ENCODE peak calls at places on chromosomes 3 and 15, in six cellular contexts. One of them, this sample, is unnamed. For H3K9me3, the result is how much of the 10 kb centered on the place peaks cover.

GRCh38 chr15:62895139-62895866 is 147.2 kb upstream of the TPM1 start:
- DNase-seq in sigmoid colon: no peak
- DNase-seq in SK-N-SH: no peak
- DNase-seq in CD8-positive, alpha-beta T cell: no peak
- DNase-seq in endothelial cell of umbilical vein: peak
- DNase-seq in CD8-positive, alpha-beta memory T cell: no peak
- DNase-seq in this sample: no peak

GRCh38 chr15:92879949-92880725 is 20.0 kb upstream of the CHD2 start:
- DNase-seq in endothelial cell of umbilical vein: no peak
- DNase-seq in sigmoid colon: no peak
- DNase-seq in CD8-positive, alpha-beta memory T cell: peak
- DNase-seq in CD8-positive, alpha-beta T cell: no peak
- DNase-seq in SK-N-SH: no peak
- DNase-seq in this sample: no peak

GRCh38 chr3:123194552-123194951 is 7.2 kb upstream of the SEC22A start:
- DNase-seq in CD8-positive, alpha-beta memory T cell: no peak
- DNase-seq in sigmoid colon: no peak
- DNase-seq in CD8-positive, alpha-beta T cell: no peak
- DNase-seq in SK-N-SH: peak
- DNase-seq in endothelial cell of umbilical vein: peak
- DNase-seq in this sample: peak

GRCh38 chr3:50648297-50648696 is 26.4 kb upstream of the DOCK3 start:
- DNase-seq in sigmoid colon: no peak
- DNase-seq in endothelial cell of umbilical vein: no peak
- DNase-seq in CD8-positive, alpha-beta T cell: no peak
- DNase-seq in SK-N-SH: peak
- DNase-seq in CD8-positive, alpha-beta memory T cell: no peak
- DNase-seq in this sample: no peak

GRCh38 chr3:44880284-44880683 is 5.9 kb downstream of the TGM4 start:
- DNase-seq in SK-N-SH: no peak
- DNase-seq in endothelial cell of umbilical vein: no peak
- DNase-seq in CD8-positive, alpha-beta memory T cell: no peak
- DNase-seq in CD8-positive, alpha-beta T cell: no peak
- DNase-seq in sigmoid colon: no peak
- DNase-seq in this sample: no peak

GRCh38 chr3:30644615-30645014 is 38.2 kb downstream of the TGFBR2 start:
- DNase-seq in CD8-positive, alpha-beta memory T cell: peak
- DNase-seq in SK-N-SH: no peak
- DNase-seq in endothelial cell of umbilical vein: peak
- DNase-seq in CD8-positive, alpha-beta T cell: peak
- DNase-seq in sigmoid colon: peak
- DNase-seq in this sample: no peak

GRCh38 chr3:175270199-175270837 is 411.2 kb downstream of the NAALADL2 start:
- DNase-seq in SK-N-SH: peak
- DNase-seq in CD8-positive, alpha-beta T cell: no peak
- DNase-seq in endothelial cell of umbilical vein: no peak
- DNase-seq in sigmoid colon: no peak
- DNase-seq in CD8-positive, alpha-beta memory T cell: no peak
- DNase-seq in this sample: no peak

GRCh38 chr15:44029940-44030568 is 165.0 kb downstream of the FRMD5 start:
- DNase-seq in SK-N-SH: no peak
- DNase-seq in endothelial cell of umbilical vein: peak
- DNase-seq in CD8-positive, alpha-beta T cell: no peak
- DNase-seq in sigmoid colon: no peak
- DNase-seq in CD8-positive, alpha-beta memory T cell: no peak
- DNase-seq in this sample: no peak

GRCh38 chr3:122102191-122102935 is 47.2 kb downstream of the CD86 start:
- DNase-seq in SK-N-SH: no peak
- DNase-seq in CD8-positive, alpha-beta T cell: no peak
- DNase-seq in sigmoid colon: no peak
- DNase-seq in CD8-positive, alpha-beta memory T cell: no peak
- DNase-seq in endothelial cell of umbilical vein: no peak
- DNase-seq in this sample: no peak

GRCh38 chr3:71050521-71051258 is 532.8 kb downstream of the FOXP1 start:
- DNase-seq in sigmoid colon: no peak
- DNase-seq in endothelial cell of umbilical vein: peak
- DNase-seq in CD8-positive, alpha-beta memory T cell: peak
- DNase-seq in SK-N-SH: no peak
- DNase-seq in CD8-positive, alpha-beta T cell: peak
- DNase-seq in this sample: no peak

GRCh38 chr3:170278632-170279031 is 56.4 kb downstream of the PRKCI start:
- DNase-seq in CD8-positive, alpha-beta memory T cell: no peak
- DNase-seq in endothelial cell of umbilical vein: no peak
- DNase-seq in SK-N-SH: no peak
- DNase-seq in CD8-positive, alpha-beta T cell: no peak
- DNase-seq in sigmoid colon: no peak
- DNase-seq in this sample: no peak

GRCh38 chr3:135097276-135097946 is 302.4 kb downstream of the EPHB1 start:
- DNase-seq in CD8-positive, alpha-beta T cell: no peak
- DNase-seq in SK-N-SH: no peak
- DNase-seq in sigmoid colon: no peak
- DNase-seq in CD8-positive, alpha-beta memory T cell: no peak
- DNase-seq in endothelial cell of umbilical vein: no peak
- DNase-seq in this sample: no peak

DNA sequence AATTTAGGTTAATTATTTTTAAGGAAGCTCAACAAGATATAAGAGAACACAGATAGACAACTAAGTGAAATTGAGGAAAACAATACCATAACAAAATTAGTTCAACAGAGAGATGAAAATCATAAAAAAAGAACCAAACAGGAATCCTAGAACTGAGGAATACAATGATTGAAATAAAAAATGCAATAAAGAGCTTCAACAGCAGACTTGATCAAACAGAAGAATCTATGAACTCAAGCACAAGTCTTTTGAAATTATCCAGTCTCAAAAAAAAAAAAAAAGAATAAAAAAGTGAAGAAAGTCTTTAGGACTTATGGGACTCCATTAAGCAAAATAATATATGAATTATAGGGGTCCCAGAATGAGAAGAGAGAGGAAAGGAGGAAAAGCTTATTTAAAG is 42.0 kb upstream of the GNB4 start:
- DNase-seq in sigmoid colon: no peak
- DNase-seq in CD8-positive, alpha-beta memory T cell: no peak
- DNase-seq in SK-N-SH: no peak
- DNase-seq in endothelial cell of umbilical vein: no peak
- DNase-seq in CD8-positive, alpha-beta T cell: no peak
- DNase-seq in this sample: no peak
- H3K9me3 ChIP-seq in sigmoid colon: under half
- H3K9me3 ChIP-seq in CD8-positive, alpha-beta memory T cell: under half
- H3K9me3 ChIP-seq in SK-N-SH: under half
- H3K9me3 ChIP-seq in endothelial cell of umbilical vein: under half
- H3K9me3 ChIP-seq in CD8-positive, alpha-beta T cell: under half
- H3K9me3 ChIP-seq in this sample: under half

GRCh38 chr3:59426851-59427565 is 377.2 kb upstream of the CFAP20DC start:
- DNase-seq in CD8-positive, alpha-beta memory T cell: no peak
- DNase-seq in CD8-positive, alpha-beta T cell: no peak
- DNase-seq in sigmoid colon: no peak
- DNase-seq in endothelial cell of umbilical vein: no peak
- DNase-seq in SK-N-SH: no peak
- DNase-seq in this sample: no peak

GRCh38 chr3:59424268-59425010 is 374.6 kb upstream of the CFAP20DC start:
- DNase-seq in CD8-positive, alpha-beta memory T cell: peak
- DNase-seq in SK-N-SH: no peak
- DNase-seq in sigmoid colon: no peak
- DNase-seq in CD8-positive, alpha-beta T cell: peak
- DNase-seq in endothelial cell of umbilical vein: no peak
- DNase-seq in this sample: no peak

GRCh38 chr3:59423707-59424106 is 373.9 kb upstream of the CFAP20DC start:
- DNase-seq in sigmoid colon: no peak
- DNase-seq in SK-N-SH: no peak
- DNase-seq in CD8-positive, alpha-beta memory T cell: no peak
- DNase-seq in CD8-positive, alpha-beta T cell: no peak
- DNase-seq in endothelial cell of umbilical vein: no peak
- DNase-seq in this sample: no peak

GRCh38 chr3:59425942-59426341 is 376.1 kb upstream of the CFAP20DC start:
- DNase-seq in SK-N-SH: no peak
- DNase-seq in endothelial cell of umbilical vein: no peak
- DNase-seq in sigmoid colon: no peak
- DNase-seq in CD8-positive, alpha-beta memory T cell: peak
- DNase-seq in CD8-positive, alpha-beta T cell: peak
- DNase-seq in this sample: no peak

GRCh38 chr3:59425371-59425770 is 375.5 kb upstream of the CFAP20DC start:
- DNase-seq in CD8-positive, alpha-beta T cell: no peak
- DNase-seq in sigmoid colon: no peak
- DNase-seq in SK-N-SH: no peak
- DNase-seq in CD8-positive, alpha-beta memory T cell: no peak
- DNase-seq in endothelial cell of umbilical vein: no peak
- DNase-seq in this sample: no peak
- H3K27ac ChIP-seq in CD8-positive, alpha-beta T cell: no peak
- H3K27ac ChIP-seq in sigmoid colon: peak
- H3K27ac ChIP-seq in SK-N-SH: no peak
- H3K27ac ChIP-seq in CD8-positive, alpha-beta memory T cell: no peak
- H3K27ac ChIP-seq in endothelial cell of umbilical vein: no peak
- H3K27ac ChIP-seq in this sample: no peak

GRCh38 chr15:42996871-42997270 is 76.3 kb upstream of the TTBK2 start:
- DNase-seq in SK-N-SH: no peak
- DNase-seq in endothelial cell of umbilical vein: no peak
- DNase-seq in sigmoid colon: no peak
- DNase-seq in CD8-positive, alpha-beta T cell: no peak
- DNase-seq in CD8-positive, alpha-beta memory T cell: no peak
- DNase-seq in this sample: no peak
- H3K9me3 ChIP-seq in SK-N-SH: under half
- H3K9me3 ChIP-seq in endothelial cell of umbilical vein: under half
- H3K9me3 ChIP-seq in sigmoid colon: under half
- H3K9me3 ChIP-seq in CD8-positive, alpha-beta T cell: under half
- H3K9me3 ChIP-seq in CD8-positive, alpha-beta memory T cell: under half
- H3K9me3 ChIP-seq in this sample: under half

GRCh38 chr3:58059349-58060321 is 51.4 kb downstream of the FLNB start:
- DNase-seq in SK-N-SH: no peak
- DNase-seq in CD8-positive, alpha-beta T cell: no peak
- DNase-seq in CD8-positive, alpha-beta memory T cell: no peak
- DNase-seq in sigmoid colon: peak
- DNase-seq in endothelial cell of umbilical vein: peak
- DNase-seq in this sample: no peak
- H3K27ac ChIP-seq in SK-N-SH: peak
- H3K27ac ChIP-seq in CD8-positive, alpha-beta T cell: no peak
- H3K27ac ChIP-seq in CD8-positive, alpha-beta memory T cell: no peak
- H3K27ac ChIP-seq in sigmoid colon: peak
- H3K27ac ChIP-seq in endothelial cell of umbilical vein: peak
- H3K27ac ChIP-seq in this sample: no peak

GRCh38 chr15:70636540-70637165 is 126.7 kb downstream of the UACA start:
- DNase-seq in SK-N-SH: peak
- DNase-seq in CD8-positive, alpha-beta memory T cell: no peak
- DNase-seq in sigmoid colon: no peak
- DNase-seq in CD8-positive, alpha-beta T cell: no peak
- DNase-seq in endothelial cell of umbilical vein: peak
- DNase-seq in this sample: no peak
- H3K9me3 ChIP-seq in SK-N-SH: under half
- H3K9me3 ChIP-seq in CD8-positive, alpha-beta memory T cell: under half
- H3K9me3 ChIP-seq in sigmoid colon: under half
- H3K9me3 ChIP-seq in CD8-positive, alpha-beta T cell: under half
- H3K9me3 ChIP-seq in endothelial cell of umbilical vein: under half
- H3K9me3 ChIP-seq in this sample: under half

DNA sequence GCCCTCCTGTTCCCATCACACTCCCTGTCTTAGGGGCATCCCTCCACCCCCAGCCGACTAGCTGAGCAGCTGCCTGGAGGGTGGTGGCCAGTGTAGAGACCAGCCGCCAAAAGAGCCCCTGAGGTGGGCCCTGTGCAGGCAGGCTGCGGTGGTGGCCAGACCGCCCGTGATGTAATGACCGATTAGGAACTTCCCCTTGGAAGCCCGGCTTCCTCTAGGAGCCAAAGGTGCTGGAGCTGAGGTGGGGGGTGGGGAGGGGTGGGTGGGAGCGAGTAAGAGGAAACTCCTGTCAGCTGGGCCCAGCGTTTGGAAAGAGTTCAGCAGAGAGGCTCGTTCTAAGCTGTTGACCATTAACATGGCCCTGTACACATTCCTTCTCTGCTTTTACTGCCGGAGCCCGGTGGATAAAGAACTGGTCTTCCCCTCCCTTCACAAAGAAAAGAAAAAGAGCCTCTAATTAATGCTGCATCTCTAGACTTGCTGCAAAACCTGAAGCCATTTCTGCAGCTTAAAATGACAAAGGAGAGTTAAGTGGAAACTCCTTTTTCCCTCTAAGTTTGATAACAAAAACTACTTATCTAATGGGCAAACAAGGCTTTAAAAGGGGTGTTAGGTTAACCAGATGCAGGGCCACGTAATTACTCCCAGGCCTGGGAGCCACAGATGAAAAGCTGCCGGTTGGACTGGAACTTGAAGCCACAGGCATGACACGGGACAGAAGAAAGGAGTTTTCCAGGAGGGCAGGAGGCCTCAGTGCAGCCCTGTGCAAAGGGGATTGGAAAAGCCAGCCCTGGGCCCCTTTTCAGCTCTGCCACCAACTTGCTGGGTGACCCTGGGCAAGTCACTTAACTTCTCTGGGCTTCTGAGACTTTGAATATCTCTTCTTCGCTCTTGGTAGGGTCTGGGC is 71.2 kb downstream of the SMAD6 start:
- DNase-seq in SK-N-SH: peak
- DNase-seq in endothelial cell of umbilical vein: peak
- DNase-seq in sigmoid colon: peak
- DNase-seq in CD8-positive, alpha-beta T cell: no peak
- DNase-seq in CD8-positive, alpha-beta memory T cell: no peak
- DNase-seq in this sample: no peak
- H3K27ac ChIP-seq in SK-N-SH: peak
- H3K27ac ChIP-seq in endothelial cell of umbilical vein: peak
- H3K27ac ChIP-seq in sigmoid colon: peak
- H3K27ac ChIP-seq in CD8-positive, alpha-beta T cell: no peak
- H3K27ac ChIP-seq in CD8-positive, alpha-beta memory T cell: no peak
- H3K27ac ChIP-seq in this sample: peak

GRCh38 chr15:20349774-20350498 is 191.7 kb downstream of the GOLGA6L6 start:
- DNase-seq in sigmoid colon: peak
- DNase-seq in SK-N-SH: no peak
- DNase-seq in CD8-positive, alpha-beta memory T cell: peak
- DNase-seq in CD8-positive, alpha-beta T cell: no peak
- DNase-seq in endothelial cell of umbilical vein: no peak
- DNase-seq in this sample: peak
- H3K9me3 ChIP-seq in sigmoid colon: under half
- H3K9me3 ChIP-seq in SK-N-SH: under half
- H3K9me3 ChIP-seq in CD8-positive, alpha-beta memory T cell: under half
- H3K9me3 ChIP-seq in CD8-positive, alpha-beta T cell: under half
- H3K9me3 ChIP-seq in endothelial cell of umbilical vein: half or more
- H3K9me3 ChIP-seq in this sample: under half

This sample was measured in upper lobe of left lung.